ENCODE peak calls at places on chromosomes 6 and 20, in five cellular contexts. C is CD8-positive, alpha-beta T cell; Q is cardiac muscle cell; Z is GM23338; B is endothelial cell of umbilical vein. O is an unnamed sample.

GRCh38 chr6:42038163-42038562 is 12.2 kb upstream of the TAF8 start:
- DNase-seq in C (no peak), Z (no peak), Q (no peak), B (no peak), O (no peak)

GRCh38 chr6:116887884-116888283 is 10.8 kb downstream of the RFX6 start:
- DNase-seq in C (no peak), Q (no peak), B (no peak), Z (no peak), O (no peak)

GRCh38 chr6:51199733-51200132 is 381.1 kb downstream of the TFAP2B start:
- DNase-seq in Z (no peak), B (no peak), C (no peak), Q (no peak), O (no peak)

GRCh38 chr6:119445666-119446622 is 96.4 kb upstream of the MAN1A1 start:
- DNase-seq in Z (peak; percentile 21), Q (peak; percentile 82), B (no peak), C (no peak), O (no peak)

GRCh38 chr6:168120390-168121307 is 41.6 kb upstream of the FRMD1 start:
- DNase-seq in Q (no peak), Z (no peak), B (no peak), C (no peak), O (no peak)

GRCh38 chr20:45157977-45158376 is 16.7 kb upstream of the PI3 start:
- DNase-seq in Q (peak; percentile 96), C (no peak), B (peak; percentile 19), Z (no peak), O (no peak)

GRCh38 chr6:147035891-147036290 is 168.3 kb upstream of the STXBP5 start:
- DNase-seq in Z (no peak), B (no peak), C (no peak), Q (peak; percentile 36), O (no peak)

GRCh38 chr6:160015778-160016684 is 47.1 kb downstream of the IGF2R start:
- DNase-seq in Z (no peak), B (no peak), Q (no peak), C (peak; percentile 10), O (no peak)

GRCh38 chr20:62617711-62618483 is 24.4 kb upstream of the SLCO4A1 start:
- DNase-seq in B (peak; percentile 55), Z (no peak), C (peak; percentile 42), Q (no peak), O (no peak)

GRCh38 chr6:131398176-131398575 is 174.8 kb upstream of the ARG1 start:
- DNase-seq in Z (no peak), C (no peak), B (no peak), Q (no peak), O (no peak)

GRCh38 chr6:148295261-148295887 is 47.3 kb upstream of the SASH1 start:
- DNase-seq in C (no peak), B (no peak), Z (no peak), Q (no peak), O (no peak)

GRCh38 chr6:42960243-42961019 is at the start of gene GNMT:
- DNase-seq in C (peak; percentile 18), Z (peak; percentile 92), B (peak; percentile 42), Q (peak; percentile 34), O (no peak)

GRCh38 chr20:14445310-14445709 is 107.9 kb upstream of the FLRT3 start:
- DNase-seq in B (peak; percentile 81), Z (no peak), Q (peak; percentile 4), C (no peak), O (no peak)

GRCh38 chr6:104705095-104705707 is 154.5 kb downstream of the HACE1 start:
- DNase-seq in Q (peak; percentile 72), B (peak; percentile 88), Z (no peak), C (peak; percentile 18), O (no peak)

GRCh38 chr6:88238065-88238464 is 71.9 kb upstream of the CNR1 start:
- DNase-seq in C (no peak), Q (no peak), Z (peak; percentile 73), B (peak; percentile 3), O (peak; percentile 41)

GRCh38 chr20:48808382-48809034 is 19.3 kb downstream of the PREX1 start:
- DNase-seq in C (no peak), Z (no peak), Q (no peak), B (no peak), O (no peak)

GRCh38 chr6:25085761-25086160 is 150.0 kb upstream of the RIPOR2 start:
- DNase-seq in Z (no peak), B (peak; percentile 95), Q (peak; percentile 40), C (no peak), O (no peak)

GRCh38 chr6:146444195-146444594 is 99.4 kb upstream of the RAB32 start:
- DNase-seq in Z (no peak), Q (no peak), C (no peak), B (no peak), O (no peak)

GRCh38 chr6:170200458-170200891 is 90.4 kb downstream of the DLL1 start:
- DNase-seq in Q (peak; percentile 43), C (no peak), B (no peak), Z (no peak), O (no peak)

GRCh38 chr6:107491791-107492674 is 2.1 kb downstream of the SOBP start:
- DNase-seq in C (no peak), B (no peak), Z (no peak), Q (peak; percentile 87), O (no peak)

GRCh38 chr6:102405860-102406259 is 1012.4 kb downstream of the GRIK2 start:
- DNase-seq in B (no peak), Z (no peak), Q (no peak), C (no peak), O (no peak)

GRCh38 chr6:158337332-158337731 is 25.1 kb downstream of the TULP4 start:
- DNase-seq in B (no peak), C (no peak), Q (no peak), Z (no peak), O (no peak)

GRCh38 chr6:39059496-39060310 is 11.1 kb downstream of the GLP1R start:
- DNase-seq in Q (no peak), B (no peak), Z (no peak), C (no peak), O (no peak)

GRCh38 chr6:109515781-109516409 is 32.9 kb upstream of the ZBTB24 start:
- DNase-seq in B (no peak), C (no peak), Q (no peak), Z (no peak), O (no peak)

GRCh38 chr6:133512410-133513016 is 271.4 kb downstream of the EYA4 start:
- DNase-seq in B (peak; percentile 60), Z (peak; percentile 68), C (no peak), Q (peak; percentile 80), O (peak; percentile 39)

GRCh38 chr20:49323622-49324238 is 45.9 kb upstream of the ZNFX1 start:
- DNase-seq in C (no peak), Q (peak; percentile 85), B (peak; percentile 89), Z (peak; percentile 69), O (no peak)

GRCh38 chr6:55069132-55069781 is 105.1 kb upstream of the HCRTR2 start:
- DNase-seq in C (no peak), Z (peak; percentile 75), B (peak; percentile 60), Q (peak; percentile 71), O (peak; percentile 31)

GRCh38 chr6:13709698-13710551 is 1.7 kb downstream of the RANBP9 start:
- DNase-seq in C (no peak), B (peak; percentile 72), Z (peak; percentile 30), Q (peak; percentile 49), O (no peak)

GRCh38 chr6:144585217-144585814 is 300.2 kb downstream of the UTRN start:
- DNase-seq in B (peak; percentile 59), C (no peak), Q (peak; percentile 62), Z (peak; percentile 59), O (no peak)

GRCh38 chr6:143539723-143540122 is 28.2 kb upstream of the FUCA2 start:
- DNase-seq in Q (no peak), B (no peak), Z (peak; percentile 74), C (no peak), O (no peak)

GRCh38 chr6:37089783-37090182 is 80.2 kb upstream of the PIM1 start:
- DNase-seq in B (no peak), Z (no peak), C (no peak), Q (no peak), O (no peak)

GRCh38 chr6:37083243-37084138 is 78.0 kb downstream of the FGD2 start:
- DNase-seq in C (no peak), Z (no peak), Q (peak; percentile 99), B (peak; percentile 16), O (no peak)

GRCh38 chr6:37093728-37094069 is 76.3 kb upstream of the PIM1 start:
- DNase-seq in C (no peak), B (no peak), Z (no peak), Q (no peak), O (no peak)

GRCh38 chr6:37092851-37093727 is 76.9 kb upstream of the PIM1 start:
- DNase-seq in Q (no peak), B (no peak), Z (no peak), C (no peak), O (no peak)

GRCh38 chr6:37088897-37089296 is 81.1 kb upstream of the PIM1 start:
- DNase-seq in Q (peak; percentile 52), C (no peak), Z (no peak), B (no peak), O (no peak)
- H3K4me1 ChIP-seq in Q (no peaks in the 10 kb centered on the region), C (no peaks in the 10 kb centered on the region), Z (peaks cover 12% of the 10 kb centered on the region), B (no peaks in the 10 kb centered on the region), O (peaks cover 3% of the 10 kb centered on the region)

DNA sequence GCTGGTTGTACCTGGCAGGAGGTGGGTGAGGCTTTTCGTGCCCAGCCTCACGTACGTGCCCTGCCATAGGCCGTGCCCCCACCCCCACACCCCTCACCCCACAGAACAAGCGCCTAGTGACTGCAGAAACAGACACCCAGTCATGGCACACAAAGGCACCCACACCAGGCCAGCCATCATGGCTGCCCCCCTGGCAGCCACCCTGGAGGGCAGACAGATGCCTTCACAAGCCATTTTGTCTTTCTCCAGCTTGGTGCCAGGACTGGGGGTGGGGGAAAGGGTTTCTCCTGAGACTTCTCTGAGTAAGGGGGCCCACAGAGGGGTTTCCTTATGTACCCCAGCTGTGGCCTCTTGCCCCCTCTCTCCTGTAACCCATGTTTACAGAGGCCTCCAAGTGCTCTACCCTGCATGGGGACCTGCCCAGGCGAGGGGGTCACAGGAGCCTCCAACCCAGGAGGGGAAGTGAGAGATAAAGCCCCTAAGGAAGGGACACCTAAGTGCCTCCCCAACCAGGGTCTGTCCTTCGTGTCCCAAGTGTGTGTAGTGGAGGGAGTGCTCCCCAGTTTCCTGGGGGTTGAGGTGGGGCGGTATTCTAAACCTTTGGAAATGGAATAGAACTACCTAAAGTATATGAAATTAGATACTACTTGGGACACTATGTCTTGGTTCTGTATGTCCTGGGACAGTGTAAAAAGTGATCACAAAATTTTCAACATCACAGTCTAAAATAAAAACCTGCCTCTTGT is 49.9 kb downstream of the MRPL14 start:
- DNase-seq in Q (no peak), C (no peak), B (no peak), Z (no peak), O (no peak)
- H3K4me1 ChIP-seq in Q (peaks cover 47% of the 10 kb centered on the region), C (peaks cover 19% of the 10 kb centered on the region), B (peaks cover 11% of the 10 kb centered on the region), Z (peaks cover 24% of the 10 kb centered on the region), O (peaks cover 10% of the 10 kb centered on the region)

GRCh38 chr6:124982669-124983068 is 20.4 kb downstream of the RNF217 start:
- DNase-seq in Z (no peak), Q (no peak), C (no peak), B (no peak), O (no peak)
- H3K4me1 ChIP-seq in Z (no peaks in the 10 kb centered on the region), Q (peaks cover 7% of the 10 kb centered on the region), C (no peaks in the 10 kb centered on the region), B (peaks cover 27% of the 10 kb centered on the region), O (no peaks in the 10 kb centered on the region)

DNA sequence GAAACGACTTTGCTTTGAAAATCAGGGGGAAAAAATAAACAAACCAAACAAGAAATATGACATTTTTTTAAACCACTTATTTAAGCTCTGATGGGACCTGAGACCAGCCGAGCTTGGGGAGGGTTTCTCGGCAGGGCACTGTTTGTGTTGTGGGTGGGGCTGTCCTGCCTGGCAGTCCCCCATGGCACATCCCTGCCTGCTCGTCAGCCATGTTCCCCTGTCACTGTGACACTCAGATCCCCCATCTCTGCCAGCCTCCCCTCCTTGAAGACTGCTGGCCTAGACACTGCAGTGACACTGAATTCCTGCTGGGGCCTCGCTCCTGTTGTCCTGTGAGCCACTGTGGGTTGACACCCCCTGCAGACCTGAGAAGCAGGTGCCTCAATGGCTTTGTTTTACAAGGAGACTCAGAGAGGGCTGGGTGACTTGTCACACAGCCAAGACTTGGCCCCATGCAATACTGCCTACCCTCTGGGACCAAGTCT is 95.1 kb upstream of the PTPN1 start:
- DNase-seq in C (no peak), Z (no peak), B (no peak), Q (no peak), O (no peak)
- H3K4me1 ChIP-seq in C (no peaks in the 10 kb centered on the region), Z (peaks cover 11% of the 10 kb centered on the region), B (peaks cover 6% of the 10 kb centered on the region), Q (no peaks in the 10 kb centered on the region), O (peaks cover 6% of the 10 kb centered on the region)

O was measured in iPS DF 6.9.